ENCODE peak calls at places on chromosomes 13 and 19, in four cellular contexts. V is fibroblast of lung, X is IMR-90, L is mesendoderm. S is an unnamed sample.

GRCh38 chr19:17473041-17473440 is 2.7 kb downstream of the SLC27A1 start:
- DNase-seq in V (peak), X (peak), L (no peak), S (no peak)

GRCh38 chr13:20227730-20228129 is 4.4 kb downstream of the GJB6 start:
- DNase-seq in V (no peak), X (no peak), L (no peak), S (no peak)

GRCh38 chr19:9054768-9055167 is 32.1 kb upstream of the OR1M1 start:
- DNase-seq in V (no peak), X (no peak), L (peak), S (no peak)

GRCh38 chr13:26784704-26785639 is 24.4 kb upstream of the GPR12 start:
- DNase-seq in V (no peak), X (no peak), L (peak), S (peak)

GRCh38 chr19:30419581-30420180 is 47.5 kb downstream of the ZNF536 start:
- DNase-seq in V (no peak), X (no peak), L (no peak), S (no peak)

GRCh38 chr13:25001807-25002206 is 94.1 kb upstream of the PABPC3 start:
- DNase-seq in V (no peak), X (no peak), L (no peak), S (no peak)

GRCh38 chr19:4184718-4185352 is 2.3 kb downstream of the ANKRD24 start:
- DNase-seq in V (no peak), X (no peak), L (no peak), S (no peak)

GRCh38 chr19:40103600-40103999 is 12.9 kb upstream of the ZNF780A start:
- DNase-seq in V (no peak), X (no peak), L (no peak), S (no peak)

GRCh38 chr13:112060899-112061366 is 6.0 kb upstream of the SOX1 start:
- DNase-seq in V (no peak), X (no peak), L (peak), S (no peak)

GRCh38 chr13:23985846-23986245 is 88.5 kb upstream of the C1QTNF9B start:
- DNase-seq in V (no peak), X (no peak), L (no peak), S (no peak)

GRCh38 chr19:16518483-16519229 is 22.5 kb downstream of the C19orf44 start:
- DNase-seq in V (no peak), X (no peak), L (no peak), S (no peak)

GRCh38 chr13:112456138-112457056 is 80.2 kb downstream of the SPACA7 start:
- DNase-seq in V (no peak), X (no peak), L (no peak), S (no peak)

GRCh38 chr19:11286312-11286974 is 9.5 kb upstream of the TSPAN16 start:
- DNase-seq in V (peak), X (peak), L (no peak), S (no peak)

GRCh38 chr19:51712461-51713081 is 11.2 kb downstream of the HAS1 start:
- DNase-seq in V (peak), X (peak), L (peak), S (peak)

GRCh38 chr19:45273532-45273877 is 22.4 kb downstream of the MARK4 start:
- DNase-seq in V (no peak), X (no peak), L (no peak), S (no peak)

GRCh38 chr13:44857061-44857460 is 132.2 kb downstream of the NUFIP1 start:
- DNase-seq in V (no peak), X (no peak), L (no peak), S (no peak)

GRCh38 chr19:57338798-57339378 is 12.2 kb upstream of the ZNF304 start:
- DNase-seq in V (peak), X (peak), L (no peak), S (no peak)

GRCh38 chr13:44726214-44726613 is 150.1 kb upstream of the TSC22D1 start:
- DNase-seq in V (peak), X (peak), L (no peak), S (no peak)

GRCh38 chr13:26716984-26717383 is 43.6 kb downstream of the GPR12 start:
- DNase-seq in V (no peak), X (no peak), L (no peak), S (no peak)

GRCh38 chr19:43798546-43799409 is 3.5 kb downstream of the LYPD5 start:
- DNase-seq in V (no peak), X (no peak), L (peak), S (no peak)

GRCh38 chr19:1624458-1624857 is 19.2 kb upstream of the UQCR11 start:
- DNase-seq in V (peak), X (peak), L (peak), S (peak)

GRCh38 chr13:27744861-27745260 is 47.4 kb upstream of the GSX1 start:
- DNase-seq in V (no peak), X (no peak), L (no peak), S (no peak)

GRCh38 chr13:40533072-40533471 is 133.4 kb downstream of the FOXO1 start:
- DNase-seq in V (no peak), X (no peak), L (no peak), S (no peak)

GRCh38 chr13:67554746-67555452 is 324.8 kb upstream of the PCDH9 start:
- DNase-seq in V (peak), X (peak), L (no peak), S (no peak)

GRCh38 chr19:36488118-36488815 is 1.1 kb downstream of the ZNF566 start:
- DNase-seq in V (peak), X (peak), L (no peak), S (no peak)

GRCh38 chr13:91020635-91021034 is 326.9 kb upstream of the MIR17HG start:
- DNase-seq in V (no peak), X (no peak), L (no peak), S (no peak)

GRCh38 chr13:26923824-26924605 is 163.4 kb upstream of the GPR12 start:
- DNase-seq in V (peak), X (peak), L (no peak), S (no peak)

GRCh38 chr13:36163303-36163702 is 32.1 kb upstream of the DCLK1 start:
- DNase-seq in V (no peak), X (no peak), L (peak), S (no peak)

GRCh38 chr13:23750383-23751121 is 138.6 kb downstream of the MIPEP start:
- DNase-seq in V (no peak), X (peak), L (no peak), S (no peak)

GRCh38 chr19:5949792-5950305 is 28.1 kb downstream of the RANBP3 start:
- DNase-seq in V (no peak), X (no peak), L (no peak), S (no peak)

GRCh38 chr13:21997726-21998125 is 326.9 kb downstream of the FGF9 start:
- DNase-seq in V (no peak), X (no peak), L (no peak), S (no peak)

GRCh38 chr13:93345061-93345460 is 118.5 kb downstream of the GPC6 start:
- DNase-seq in V (no peak), X (no peak), L (peak), S (no peak)

GRCh38 chr19:869245-870177 is 10.0 kb downstream of the CFD start:
- DNase-seq in V (peak), X (peak), L (peak), S (no peak)

GRCh38 chr13:52646967-52647366 is 4.7 kb downstream of the HNRNPA1L2 start:
- DNase-seq in V (no peak), X (no peak), L (no peak), S (no peak)

GRCh38 chr13:52638929-52639328 is 3.3 kb upstream of the HNRNPA1L2 start:
- DNase-seq in V (no peak), X (no peak), L (no peak), S (no peak)

GRCh38 chr13:52642131-52642530 is at the start of gene HNRNPA1L2:
- DNase-seq in V (no peak), X (no peak), L (no peak), S (no peak)

GRCh38 chr13:52644108-52644507 is 1.9 kb downstream of the HNRNPA1L2 start:
- DNase-seq in V (peak), X (peak), L (no peak), S (no peak)
- H3K9ac ChIP-seq in V (no peak), X (no peak), L (no peak), S (no peak)

GRCh38 chr19:7731615-7732014 is 295 bp downstream of the CLEC4G start:
- DNase-seq in V (no peak), X (no peak), L (no peak), S (no peak)

GRCh38 chr19:7731218-7731595 is 703 bp downstream of the CLEC4G start:
- DNase-seq in V (no peak), X (no peak), L (no peak), S (no peak)

GRCh38 chr19:7733376-7733775 is 1.5 kb upstream of the CLEC4G start:
- DNase-seq in V (no peak), X (no peak), L (no peak), S (no peak)

GRCh38 chr19:7730286-7731217 is 1.4 kb downstream of the CLEC4G start:
- DNase-seq in V (no peak), X (no peak), L (no peak), S (no peak)

GRCh38 chr19:7732045-7732444 is at the start of gene CLEC4G:
- DNase-seq in V (no peak), X (no peak), L (no peak), S (no peak)
- H3K9ac ChIP-seq in V (no peak), X (no peak), L (no peak), S (no peak)

GRCh38 chr19:13165091-13165997 is 15.1 kb downstream of the IER2 start:
- DNase-seq in V (peak), X (no peak), L (peak), S (peak)
- H3K9ac ChIP-seq in V (no peak), X (peak), L (peak), S (no peak)

GRCh38 chr13:59409651-59410200 is 754.0 kb downstream of the DIAPH3 start:
- DNase-seq in V (no peak), X (no peak), L (peak), S (no peak)
- H3K9ac ChIP-seq in V (no peak), X (no peak), L (no peak), S (no peak)

DNA sequence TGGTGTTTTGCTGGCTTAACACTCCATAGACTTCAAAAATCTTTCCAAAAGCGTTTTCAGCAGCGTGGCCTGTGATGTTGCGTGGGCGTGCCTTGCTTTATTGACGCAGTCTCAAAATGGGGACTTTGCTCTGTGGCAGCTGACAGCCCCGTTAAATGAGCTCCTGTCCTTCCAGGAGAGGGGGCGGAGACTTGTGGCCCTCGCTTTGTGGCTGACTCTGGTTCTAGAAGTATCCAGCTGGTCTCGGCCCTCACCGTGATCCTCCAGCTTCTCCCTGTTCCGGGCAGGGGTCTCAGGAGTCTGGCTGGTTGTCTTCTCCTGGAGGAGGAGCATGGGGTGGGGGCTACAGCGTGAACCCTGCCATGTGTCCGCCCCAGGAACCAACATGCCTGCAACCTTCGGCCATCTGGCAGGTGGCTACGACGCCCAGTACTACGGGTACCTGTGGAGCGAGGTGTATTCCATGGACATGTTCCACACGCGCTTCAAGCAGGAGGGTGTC is 8.4 kb upstream of the ZNF554 start:
- DNase-seq in V (no peak), X (no peak), L (no peak), S (no peak)
- H3K9ac ChIP-seq in V (no peak), X (no peak), L (no peak), S (no peak)

GRCh38 chr19:18668744-18669523 is 14.5 kb upstream of the CRTC1 start:
- DNase-seq in V (no peak), X (no peak), L (no peak), S (no peak)
- H3K9ac ChIP-seq in V (no peak), X (no peak), L (no peak), S (no peak)

DNA sequence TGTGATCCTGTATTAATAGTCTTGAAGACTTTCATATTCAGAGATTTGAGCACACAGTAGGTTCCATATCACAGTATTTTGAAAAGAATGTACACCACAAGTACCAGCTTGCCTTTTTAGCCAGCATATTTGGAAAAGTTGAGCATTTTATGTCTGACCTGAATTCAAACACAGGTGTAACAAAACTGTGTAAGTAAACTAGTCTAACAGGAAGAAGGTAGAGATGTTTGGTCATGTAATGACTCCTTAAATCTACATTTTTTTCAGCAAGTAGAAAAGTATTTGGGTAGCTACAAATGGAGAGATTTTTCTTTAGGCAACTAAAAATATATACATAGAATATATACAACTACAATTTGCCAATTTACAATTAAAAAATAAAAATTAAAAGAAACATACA is 7.6 kb downstream of the ARHGAP35 start:
- DNase-seq in V (no peak), X (no peak), L (no peak), S (no peak)
- H3K9ac ChIP-seq in V (no peak), X (no peak), L (no peak), S (no peak)